ENCODE peak calls at places on chromosomes 5 and 9, in five cellular contexts. L is endothelial cell of umbilical vein, K is uterus, N is adrenal gland, R is upper lobe of left lung. F is an unnamed sample. For H3K36me3, the result is how much of the 10 kb centered on the place peaks cover.

GRCh38 chr5:59791602-59792001 is 101.9 kb downstream of the PDE4D start:
- DNase-seq in L (no peak), K (no peak), N (no peak), R (no peak), F (no peak)

GRCh38 chr5:157801-158200 is 33.5 kb upstream of the LRRC14B start:
- DNase-seq in L (no peak), K (no peak), N (no peak), R (no peak), F (no peak)

GRCh38 chr5:172283862-172284274 is 304 bp upstream of the UBTD2 start:
- DNase-seq in L (peak), K (peak), N (peak), R (peak), F (peak)

GRCh38 chr5:36877667-36878420 is 1.3 kb downstream of the NIPBL start:
- DNase-seq in L (peak), K (no peak), N (no peak), R (no peak), F (no peak)

GRCh38 chr5:128099944-128100343 is 16.4 kb downstream of the SLC12A2 start:
- DNase-seq in L (no peak), K (no peak), N (no peak), R (no peak), F (no peak)

GRCh38 chr9:138057726-138058125 is 180.1 kb downstream of the CACNA1B start:
- DNase-seq in L (no peak), K (no peak), N (no peak), R (no peak), F (no peak)

GRCh38 chr5:15703901-15704300 is 203.9 kb downstream of the FBXL7 start:
- DNase-seq in L (no peak), K (no peak), N (no peak), R (no peak), F (no peak)

GRCh38 chr9:130331573-130331972 is 66.0 kb downstream of the HMCN2 start:
- DNase-seq in L (no peak), K (peak), N (no peak), R (peak), F (peak)

GRCh38 chr5:74952406-74952805 is 86.2 kb upstream of the FAM169A start:
- DNase-seq in L (no peak), K (no peak), N (no peak), R (no peak), F (no peak)

GRCh38 chr5:35205606-35206005 is 24.7 kb downstream of the PRLR start:
- DNase-seq in L (no peak), K (no peak), N (no peak), R (no peak), F (no peak)

GRCh38 chr5:40071870-40072269 is 607.8 kb upstream of the PTGER4 start:
- DNase-seq in L (peak), K (no peak), N (no peak), R (no peak), F (no peak)

GRCh38 chr9:129814432-129815223 is 9.3 kb downstream of the TOR1A start:
- DNase-seq in L (no peak), K (no peak), N (no peak), R (peak), F (no peak)

GRCh38 chr9:72454871-72455471 is 66.4 kb upstream of the TMC1 start:
- DNase-seq in L (no peak), K (no peak), N (no peak), R (no peak), F (no peak)

GRCh38 chr5:111127453-111128195 is 35.5 kb downstream of the WDR36 start:
- DNase-seq in L (peak), K (no peak), N (no peak), R (no peak), F (no peak)

GRCh38 chr5:163571755-163572154 is 66.3 kb downstream of the MAT2B start:
- DNase-seq in L (no peak), K (no peak), N (no peak), R (no peak), F (no peak)

GRCh38 chr5:134240421-134240962 is 14.6 kb upstream of the PPP2CA start:
- DNase-seq in L (no peak), K (no peak), N (no peak), R (no peak), F (no peak)

DNA sequence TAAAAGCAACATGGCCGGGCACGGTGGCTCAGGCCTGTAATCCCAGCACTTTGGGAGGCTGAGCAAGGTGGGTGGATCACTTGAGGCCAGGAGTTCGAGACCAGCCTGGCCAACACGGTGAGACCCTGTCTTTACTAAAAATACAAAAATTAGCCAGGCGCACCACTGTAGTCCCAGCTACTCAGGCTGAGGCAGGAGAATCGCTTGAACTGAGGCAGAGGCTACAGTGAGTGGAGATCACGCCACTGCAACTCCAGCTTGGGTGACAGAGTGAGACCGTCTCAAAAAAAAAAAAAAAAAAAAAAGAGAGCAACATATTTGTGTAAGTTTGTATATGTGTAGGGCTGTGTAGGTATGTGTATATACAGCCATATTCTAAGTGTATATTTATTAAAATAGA is 7.5 kb downstream of the RPS6 start:
- DNase-seq in L (no peak), K (no peak), N (no peak), R (no peak), F (no peak)
- H3K36me3 ChIP-seq in L (under half), K (under half), N (half or more), R (half or more), F (under half)

DNA sequence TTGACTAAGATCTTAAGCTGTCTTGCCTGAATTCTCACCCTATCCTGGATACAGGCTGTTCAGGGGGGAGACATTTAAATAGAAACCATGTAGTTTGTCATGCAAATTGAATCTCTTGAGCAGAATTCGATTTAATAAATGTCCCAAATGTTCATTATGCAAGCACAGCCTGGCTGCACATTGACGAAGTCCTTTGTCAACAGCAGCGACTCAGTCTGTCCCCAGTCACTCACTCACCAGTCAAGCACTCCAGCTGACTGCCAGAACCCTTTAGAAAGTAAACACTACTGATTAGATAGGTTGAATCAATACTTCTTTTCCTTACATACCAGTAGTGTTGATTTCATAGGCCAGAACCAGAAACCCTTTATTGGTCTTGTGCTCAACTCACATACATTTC is 27.5 kb downstream of the CDH6 start:
- DNase-seq in L (no peak), K (no peak), N (no peak), R (no peak), F (no peak)
- TF ChIP-seq POLR2A in L (no peak), K (no peak), N (no peak), R (no peak), F (no peak)

DNA sequence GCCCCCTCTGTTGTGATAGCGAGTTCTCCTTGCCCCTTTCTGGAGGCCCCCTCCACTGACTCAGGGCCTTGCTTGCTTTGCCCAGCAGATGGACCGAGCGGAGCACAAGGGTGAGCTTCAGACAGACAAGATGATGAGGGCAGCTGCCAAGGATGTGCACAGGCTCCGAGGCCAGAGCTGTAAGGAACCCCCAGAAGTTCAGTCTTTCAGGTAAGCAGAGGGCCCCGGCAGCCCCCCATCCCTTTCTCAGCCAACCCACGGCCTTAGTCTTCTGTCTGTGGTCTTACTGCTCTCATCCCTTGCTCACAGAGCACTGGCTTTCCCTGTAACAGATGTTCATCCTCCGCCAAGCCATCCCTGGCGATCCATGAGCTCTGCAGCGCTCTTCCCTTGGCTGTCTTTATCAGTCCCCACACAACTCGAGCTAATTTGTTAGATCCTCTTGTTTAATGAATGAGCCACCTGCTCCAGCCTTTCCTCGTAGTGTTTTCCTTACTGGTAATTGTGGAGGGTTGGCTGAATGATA is 18.5 kb upstream of the RARS1 start:
- DNase-seq in L (no peak), K (no peak), N (no peak), R (no peak), F (no peak)
- H3K36me3 ChIP-seq in L (under half), K (under half), N (under half), R (under half), F (under half)

GRCh38 chr9:80644044-80644443 is 1045.3 kb downstream of the TLE1 start:
- DNase-seq in L (no peak), K (no peak), N (no peak), R (no peak), F (no peak)
- TF ChIP-seq POLR2A in L (no peak), K (no peak), N (no peak), R (no peak), F (no peak)